ENCODE peak calls at places on chromosomes 2 and 18, in nine cellular contexts. One of them, this sample, is unnamed. For H3K27me3, the result is how much of the 10 kb centered on the place peaks cover.

GRCh38 chr18:31819106-31819924 is 58.6 kb upstream of the SLC25A52 start:
- DNase-seq in endothelial cell of umbilical vein: peak
- DNase-seq in PC-3: peak
- DNase-seq in brain microvascular endothelial cell: peak
- DNase-seq in naive thymus-derived CD4-positive, alpha-beta T cell: peak
- DNase-seq in BJ: no peak
- DNase-seq in heart left ventricle: no peak
- DNase-seq in mesendoderm: peak
- DNase-seq in CD8-positive, alpha-beta T cell: no peak
- DNase-seq in this sample: no peak

GRCh38 chr18:59783138-59783537 is 85.9 kb upstream of the CCBE1 start:
- DNase-seq in endothelial cell of umbilical vein: peak
- DNase-seq in PC-3: peak
- DNase-seq in brain microvascular endothelial cell: peak
- DNase-seq in naive thymus-derived CD4-positive, alpha-beta T cell: no peak
- DNase-seq in BJ: no peak
- DNase-seq in heart left ventricle: no peak
- DNase-seq in mesendoderm: peak
- DNase-seq in CD8-positive, alpha-beta T cell: no peak
- DNase-seq in this sample: no peak

GRCh38 chr18:6487027-6487426 is 72.3 kb upstream of the L3MBTL4 start:
- DNase-seq in endothelial cell of umbilical vein: no peak
- DNase-seq in PC-3: no peak
- DNase-seq in brain microvascular endothelial cell: no peak
- DNase-seq in naive thymus-derived CD4-positive, alpha-beta T cell: no peak
- DNase-seq in BJ: no peak
- DNase-seq in heart left ventricle: no peak
- DNase-seq in mesendoderm: peak
- DNase-seq in CD8-positive, alpha-beta T cell: no peak
- DNase-seq in this sample: no peak

GRCh38 chr2:172640389-172640788 is 84.5 kb downstream of the PDK1 start:
- DNase-seq in endothelial cell of umbilical vein: no peak
- DNase-seq in PC-3: peak
- DNase-seq in brain microvascular endothelial cell: no peak
- DNase-seq in naive thymus-derived CD4-positive, alpha-beta T cell: no peak
- DNase-seq in BJ: no peak
- DNase-seq in heart left ventricle: no peak
- DNase-seq in mesendoderm: no peak
- DNase-seq in CD8-positive, alpha-beta T cell: no peak
- DNase-seq in this sample: no peak

GRCh38 chr2:64779117-64779690 is 125.5 kb upstream of the SERTAD2 start:
- DNase-seq in endothelial cell of umbilical vein: peak
- DNase-seq in PC-3: peak
- DNase-seq in brain microvascular endothelial cell: peak
- DNase-seq in naive thymus-derived CD4-positive, alpha-beta T cell: no peak
- DNase-seq in BJ: peak
- DNase-seq in heart left ventricle: no peak
- DNase-seq in mesendoderm: no peak
- DNase-seq in CD8-positive, alpha-beta T cell: no peak
- DNase-seq in this sample: no peak

GRCh38 chr2:3173031-3173430 is 204.6 kb downstream of the EIPR1 start:
- DNase-seq in endothelial cell of umbilical vein: peak
- DNase-seq in PC-3: no peak
- DNase-seq in brain microvascular endothelial cell: no peak
- DNase-seq in naive thymus-derived CD4-positive, alpha-beta T cell: no peak
- DNase-seq in BJ: peak
- DNase-seq in heart left ventricle: no peak
- DNase-seq in mesendoderm: no peak
- DNase-seq in CD8-positive, alpha-beta T cell: no peak
- DNase-seq in this sample: no peak

GRCh38 chr2:45214550-45214949 is 205.3 kb upstream of the SIX2 start:
- DNase-seq in endothelial cell of umbilical vein: no peak
- DNase-seq in PC-3: no peak
- DNase-seq in brain microvascular endothelial cell: no peak
- DNase-seq in naive thymus-derived CD4-positive, alpha-beta T cell: no peak
- DNase-seq in BJ: no peak
- DNase-seq in heart left ventricle: no peak
- DNase-seq in mesendoderm: no peak
- DNase-seq in CD8-positive, alpha-beta T cell: no peak
- DNase-seq in this sample: no peak

GRCh38 chr18:14577971-14578370 is 34.6 kb upstream of the POTEC start:
- DNase-seq in endothelial cell of umbilical vein: no peak
- DNase-seq in PC-3: peak
- DNase-seq in brain microvascular endothelial cell: no peak
- DNase-seq in naive thymus-derived CD4-positive, alpha-beta T cell: no peak
- DNase-seq in BJ: no peak
- DNase-seq in heart left ventricle: no peak
- DNase-seq in mesendoderm: no peak
- DNase-seq in CD8-positive, alpha-beta T cell: no peak
- DNase-seq in this sample: no peak

GRCh38 chr2:63861220-63861822 is 19.6 kb downstream of the UGP2 start:
- DNase-seq in endothelial cell of umbilical vein: peak
- DNase-seq in PC-3: peak
- DNase-seq in brain microvascular endothelial cell: peak
- DNase-seq in naive thymus-derived CD4-positive, alpha-beta T cell: peak
- DNase-seq in BJ: no peak
- DNase-seq in heart left ventricle: peak
- DNase-seq in mesendoderm: peak
- DNase-seq in CD8-positive, alpha-beta T cell: peak
- DNase-seq in this sample: peak

GRCh38 chr2:203809084-203809521 is 58.5 kb upstream of the CTLA4 start:
- DNase-seq in endothelial cell of umbilical vein: peak
- DNase-seq in PC-3: no peak
- DNase-seq in brain microvascular endothelial cell: peak
- DNase-seq in naive thymus-derived CD4-positive, alpha-beta T cell: no peak
- DNase-seq in BJ: no peak
- DNase-seq in heart left ventricle: no peak
- DNase-seq in mesendoderm: peak
- DNase-seq in CD8-positive, alpha-beta T cell: no peak
- DNase-seq in this sample: no peak

GRCh38 chr2:229943770-229944449 is 21.6 kb downstream of the FBXO36 start:
- DNase-seq in endothelial cell of umbilical vein: no peak
- DNase-seq in PC-3: no peak
- DNase-seq in brain microvascular endothelial cell: peak
- DNase-seq in naive thymus-derived CD4-positive, alpha-beta T cell: no peak
- DNase-seq in BJ: no peak
- DNase-seq in heart left ventricle: no peak
- DNase-seq in mesendoderm: no peak
- DNase-seq in CD8-positive, alpha-beta T cell: no peak
- DNase-seq in this sample: no peak

GRCh38 chr2:159046966-159047365 is 78.5 kb downstream of the TANC1 start:
- DNase-seq in endothelial cell of umbilical vein: peak
- DNase-seq in PC-3: peak
- DNase-seq in brain microvascular endothelial cell: peak
- DNase-seq in naive thymus-derived CD4-positive, alpha-beta T cell: no peak
- DNase-seq in BJ: no peak
- DNase-seq in heart left ventricle: no peak
- DNase-seq in mesendoderm: no peak
- DNase-seq in CD8-positive, alpha-beta T cell: no peak
- DNase-seq in this sample: no peak

GRCh38 chr2:86201951-86202692 is 2.9 kb downstream of the MRPL35 start:
- DNase-seq in endothelial cell of umbilical vein: peak
- DNase-seq in PC-3: no peak
- DNase-seq in brain microvascular endothelial cell: peak
- DNase-seq in naive thymus-derived CD4-positive, alpha-beta T cell: no peak
- DNase-seq in BJ: no peak
- DNase-seq in heart left ventricle: no peak
- DNase-seq in mesendoderm: peak
- DNase-seq in CD8-positive, alpha-beta T cell: no peak
- DNase-seq in this sample: no peak

GRCh38 chr18:79789091-79789891 is 8.4 kb upstream of the KCNG2 start:
- DNase-seq in endothelial cell of umbilical vein: no peak
- DNase-seq in PC-3: no peak
- DNase-seq in brain microvascular endothelial cell: no peak
- DNase-seq in naive thymus-derived CD4-positive, alpha-beta T cell: no peak
- DNase-seq in BJ: no peak
- DNase-seq in heart left ventricle: no peak
- DNase-seq in mesendoderm: no peak
- DNase-seq in CD8-positive, alpha-beta T cell: no peak
- DNase-seq in this sample: no peak
- H3K27me3 ChIP-seq in endothelial cell of umbilical vein: under half
- H3K27me3 ChIP-seq in PC-3: under half
- H3K27me3 ChIP-seq in brain microvascular endothelial cell: under half
- H3K27me3 ChIP-seq in naive thymus-derived CD4-positive, alpha-beta T cell: under half
- H3K27me3 ChIP-seq in BJ: under half
- H3K27me3 ChIP-seq in heart left ventricle: under half
- H3K27me3 ChIP-seq in mesendoderm: under half
- H3K27me3 ChIP-seq in CD8-positive, alpha-beta T cell: under half
- H3K27me3 ChIP-seq in this sample: under half

DNA sequence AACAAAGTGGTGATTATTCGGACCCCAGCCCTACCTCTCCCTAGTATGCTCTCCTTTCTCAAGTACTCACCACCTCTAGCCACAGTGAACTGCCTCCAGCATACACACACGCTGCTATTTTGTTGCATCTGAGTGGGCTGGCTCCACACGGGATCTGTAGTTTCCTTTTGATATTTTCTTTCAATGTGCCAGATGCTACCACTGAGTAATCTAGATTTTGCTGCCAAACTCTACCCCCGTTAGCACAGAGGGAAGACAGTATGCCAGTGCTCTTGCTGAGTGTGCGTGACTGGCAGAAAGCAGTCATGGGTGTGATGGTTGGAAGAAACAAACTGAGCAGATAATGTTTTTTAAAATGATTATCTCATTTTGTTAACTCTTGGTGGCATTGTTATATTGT is 11.6 kb downstream of the CFLAR start:
- DNase-seq in endothelial cell of umbilical vein: peak
- DNase-seq in PC-3: no peak
- DNase-seq in brain microvascular endothelial cell: no peak
- DNase-seq in naive thymus-derived CD4-positive, alpha-beta T cell: no peak
- DNase-seq in BJ: no peak
- DNase-seq in heart left ventricle: no peak
- DNase-seq in mesendoderm: no peak
- DNase-seq in CD8-positive, alpha-beta T cell: no peak
- DNase-seq in this sample: peak
- H3K27me3 ChIP-seq in endothelial cell of umbilical vein: under half
- H3K27me3 ChIP-seq in PC-3: under half
- H3K27me3 ChIP-seq in brain microvascular endothelial cell: under half
- H3K27me3 ChIP-seq in naive thymus-derived CD4-positive, alpha-beta T cell: under half
- H3K27me3 ChIP-seq in BJ: under half
- H3K27me3 ChIP-seq in heart left ventricle: under half
- H3K27me3 ChIP-seq in mesendoderm: under half
- H3K27me3 ChIP-seq in CD8-positive, alpha-beta T cell: under half
- H3K27me3 ChIP-seq in this sample: under half

GRCh38 chr2:143934170-143934912 is 585.6 kb downstream of the ZEB2 start:
- DNase-seq in endothelial cell of umbilical vein: no peak
- DNase-seq in PC-3: no peak
- DNase-seq in brain microvascular endothelial cell: no peak
- DNase-seq in naive thymus-derived CD4-positive, alpha-beta T cell: no peak
- DNase-seq in BJ: no peak
- DNase-seq in heart left ventricle: no peak
- DNase-seq in mesendoderm: peak
- DNase-seq in CD8-positive, alpha-beta T cell: no peak
- DNase-seq in this sample: no peak
- H3K27me3 ChIP-seq in endothelial cell of umbilical vein: under half
- H3K27me3 ChIP-seq in PC-3: under half
- H3K27me3 ChIP-seq in brain microvascular endothelial cell: under half
- H3K27me3 ChIP-seq in naive thymus-derived CD4-positive, alpha-beta T cell: under half
- H3K27me3 ChIP-seq in BJ: under half
- H3K27me3 ChIP-seq in heart left ventricle: under half
- H3K27me3 ChIP-seq in mesendoderm: under half
- H3K27me3 ChIP-seq in CD8-positive, alpha-beta T cell: under half
- H3K27me3 ChIP-seq in this sample: under half

GRCh38 chr18:44750774-44751173 is 70.1 kb downstream of the SETBP1 start:
- DNase-seq in endothelial cell of umbilical vein: no peak
- DNase-seq in PC-3: no peak
- DNase-seq in brain microvascular endothelial cell: no peak
- DNase-seq in naive thymus-derived CD4-positive, alpha-beta T cell: no peak
- DNase-seq in BJ: no peak
- DNase-seq in heart left ventricle: no peak
- DNase-seq in mesendoderm: no peak
- DNase-seq in CD8-positive, alpha-beta T cell: no peak
- DNase-seq in this sample: no peak
- H3K27me3 ChIP-seq in endothelial cell of umbilical vein: under half
- H3K27me3 ChIP-seq in PC-3: under half
- H3K27me3 ChIP-seq in brain microvascular endothelial cell: under half
- H3K27me3 ChIP-seq in naive thymus-derived CD4-positive, alpha-beta T cell: under half
- H3K27me3 ChIP-seq in BJ: under half
- H3K27me3 ChIP-seq in heart left ventricle: under half
- H3K27me3 ChIP-seq in mesendoderm: under half
- H3K27me3 ChIP-seq in CD8-positive, alpha-beta T cell: under half
- H3K27me3 ChIP-seq in this sample: under half

GRCh38 chr2:26914286-26914962 is 56.0 kb upstream of the MAPRE3 start:
- DNase-seq in endothelial cell of umbilical vein: no peak
- DNase-seq in PC-3: no peak
- DNase-seq in brain microvascular endothelial cell: no peak
- DNase-seq in naive thymus-derived CD4-positive, alpha-beta T cell: no peak
- DNase-seq in BJ: no peak
- DNase-seq in heart left ventricle: no peak
- DNase-seq in mesendoderm: peak
- DNase-seq in CD8-positive, alpha-beta T cell: no peak
- DNase-seq in this sample: no peak

GRCh38 chr2:26913599-26914285 is 56.7 kb upstream of the MAPRE3 start:
- DNase-seq in endothelial cell of umbilical vein: no peak
- DNase-seq in PC-3: no peak
- DNase-seq in brain microvascular endothelial cell: peak
- DNase-seq in naive thymus-derived CD4-positive, alpha-beta T cell: no peak
- DNase-seq in BJ: no peak
- DNase-seq in heart left ventricle: no peak
- DNase-seq in mesendoderm: peak
- DNase-seq in CD8-positive, alpha-beta T cell: no peak
- DNase-seq in this sample: no peak

GRCh38 chr2:26915316-26915715 is 55.1 kb upstream of the MAPRE3 start:
- DNase-seq in endothelial cell of umbilical vein: no peak
- DNase-seq in PC-3: no peak
- DNase-seq in brain microvascular endothelial cell: no peak
- DNase-seq in naive thymus-derived CD4-positive, alpha-beta T cell: no peak
- DNase-seq in BJ: no peak
- DNase-seq in heart left ventricle: no peak
- DNase-seq in mesendoderm: no peak
- DNase-seq in CD8-positive, alpha-beta T cell: no peak
- DNase-seq in this sample: no peak

GRCh38 chr2:26916128-26916692 is 54.2 kb upstream of the MAPRE3 start:
- DNase-seq in endothelial cell of umbilical vein: no peak
- DNase-seq in PC-3: no peak
- DNase-seq in brain microvascular endothelial cell: no peak
- DNase-seq in naive thymus-derived CD4-positive, alpha-beta T cell: no peak
- DNase-seq in BJ: no peak
- DNase-seq in heart left ventricle: no peak
- DNase-seq in mesendoderm: no peak
- DNase-seq in CD8-positive, alpha-beta T cell: no peak
- DNase-seq in this sample: no peak

DNA sequence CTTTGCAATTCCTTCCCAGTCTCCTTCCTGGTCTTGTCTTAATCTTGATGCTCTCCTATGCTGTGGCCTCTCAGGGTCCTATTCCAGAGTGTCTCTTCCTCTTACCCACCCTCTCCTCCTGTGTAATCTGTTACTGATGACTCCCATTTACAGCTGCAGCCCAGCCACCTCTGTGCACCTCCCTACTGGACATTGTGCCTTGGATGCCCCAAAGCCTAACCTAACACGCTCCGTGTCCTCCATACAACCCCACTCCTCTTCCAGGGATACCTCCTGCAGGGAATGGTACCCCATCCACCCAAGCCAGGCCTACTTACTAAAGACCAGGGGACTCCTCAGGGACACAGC is 55.5 kb upstream of the MAPRE3 start:
- DNase-seq in endothelial cell of umbilical vein: no peak
- DNase-seq in PC-3: no peak
- DNase-seq in brain microvascular endothelial cell: no peak
- DNase-seq in naive thymus-derived CD4-positive, alpha-beta T cell: no peak
- DNase-seq in BJ: no peak
- DNase-seq in heart left ventricle: no peak
- DNase-seq in mesendoderm: no peak
- DNase-seq in CD8-positive, alpha-beta T cell: no peak
- DNase-seq in this sample: no peak
- H3K27me3 ChIP-seq in endothelial cell of umbilical vein: under half
- H3K27me3 ChIP-seq in PC-3: half or more
- H3K27me3 ChIP-seq in brain microvascular endothelial cell: under half
- H3K27me3 ChIP-seq in naive thymus-derived CD4-positive, alpha-beta T cell: under half
- H3K27me3 ChIP-seq in BJ: under half
- H3K27me3 ChIP-seq in heart left ventricle: under half
- H3K27me3 ChIP-seq in mesendoderm: under half
- H3K27me3 ChIP-seq in CD8-positive, alpha-beta T cell: under half
- H3K27me3 ChIP-seq in this sample: under half

This sample was measured in CD8-positive, alpha-beta memory T cell.